ENCODE peak calls at places on chromosomes 6 and 20, in eight cellular contexts. B is fibroblast of pulmonary artery, E is RWPE1, W is ovary, I is H9, H is coronary artery, U is heart right ventricle, J is mesothelial cell of epicardium. T is an unnamed sample.

GRCh38 chr6:166257911-166258318 is 50.3 kb downstream of the PRR18 start:
- DNase-seq in U (no peak), E (no peak), J (no peak), H (no peak), I (no peak), B (no peak), W (no peak), T (no peak)

GRCh38 chr20:63085087-63085861 is 78.5 kb upstream of the BHLHE23 start:
- DNase-seq in I (peak), E (no peak), U (no peak), W (peak), J (no peak), B (no peak), H (peak), T (no peak)

GRCh38 chr20:47319517-47320252 is 36.8 kb downstream of the ZMYND8 start:
- DNase-seq in W (peak), B (peak), I (peak), J (peak), U (peak), H (no peak), E (peak), T (no peak)

GRCh38 chr20:2729251-2729713 is 36.7 kb downstream of the EBF4 start:
- DNase-seq in E (no peak), I (no peak), J (no peak), W (no peak), H (no peak), U (no peak), B (peak), T (no peak)

GRCh38 chr6:73610444-73611275 is 43.1 kb downstream of the SLC17A5 start:
- DNase-seq in J (no peak), B (peak), U (no peak), W (no peak), H (no peak), E (peak), I (no peak), T (no peak)

GRCh38 chr6:133699986-133700385 is 188.9 kb upstream of the TCF21 start:
- DNase-seq in H (no peak), U (no peak), E (no peak), B (no peak), I (no peak), W (no peak), J (no peak), T (no peak)

GRCh38 chr20:12068146-12068545 is 150.5 kb downstream of the BTBD3 start:
- DNase-seq in W (no peak), B (no peak), H (no peak), U (no peak), J (no peak), I (no peak), E (no peak), T (no peak)

GRCh38 chr20:58446264-58446937 is 57.4 kb downstream of the VAPB start:
- DNase-seq in W (no peak), B (no peak), I (no peak), H (no peak), U (no peak), J (no peak), E (no peak), T (no peak)

GRCh38 chr6:32796848-32797776 is 19.7 kb downstream of the HLA-DOB start:
- DNase-seq in W (peak), I (peak), H (no peak), E (peak), J (peak), U (peak), B (peak), T (peak)

GRCh38 chr6:34146801-34147592 is 1.1 kb upstream of the GRM4 start:
- DNase-seq in E (no peak), W (no peak), U (no peak), J (no peak), B (peak), I (peak), H (no peak), T (no peak)

GRCh38 chr6:21987501-21987957 is 309.3 kb downstream of the PRL start:
- DNase-seq in W (peak), H (peak), J (peak), E (peak), U (peak), I (no peak), B (peak), T (peak)

GRCh38 chr6:124670801-124671200 is 291.4 kb upstream of the RNF217 start:
- DNase-seq in B (no peak), J (no peak), H (no peak), U (no peak), E (no peak), I (no peak), W (no peak), T (no peak)

GRCh38 chr6:38876470-38876869 is 161.4 kb downstream of the DNAH8 start:
- DNase-seq in B (no peak), U (no peak), E (no peak), W (no peak), I (no peak), J (no peak), H (no peak), T (no peak)

GRCh38 chr20:40218296-40218955 is 470.6 kb downstream of the MAFB start:
- DNase-seq in I (no peak), B (no peak), U (no peak), J (no peak), E (no peak), H (no peak), W (no peak), T (no peak)

GRCh38 chr6:90005048-90005827 is 111.0 kb downstream of the GJA10 start:
- DNase-seq in H (no peak), W (no peak), I (no peak), E (no peak), J (no peak), B (no peak), U (no peak), T (no peak)

GRCh38 chr20:52019313-52019712 is 172.3 kb downstream of the ZFP64 start:
- DNase-seq in H (no peak), B (no peak), E (no peak), J (no peak), U (no peak), W (no peak), I (no peak), T (no peak)

GRCh38 chr20:40274912-40275654 is 414.0 kb downstream of the MAFB start:
- DNase-seq in E (no peak), H (no peak), J (no peak), B (no peak), U (no peak), I (peak), W (no peak), T (no peak)

GRCh38 chr6:156933201-156934053 is 156.2 kb downstream of the ARID1B start:
- DNase-seq in I (peak), E (no peak), W (no peak), J (no peak), U (no peak), B (no peak), H (no peak), T (no peak)
- TF ChIP-seq CTCF in I (peak), E (no peak), W (no peak), J (no peak), U (no peak), B (no peak), H (no peak), T (no peak)

GRCh38 chr20:1229541-1229940 is 3.7 kb downstream of the RAD21L1 start:
- DNase-seq in H (no peak), B (no peak), J (no peak), U (no peak), I (no peak), E (no peak), W (no peak), T (no peak)

GRCh38 chr20:1227121-1227582 is 1.3 kb downstream of the RAD21L1 start:
- DNase-seq in B (no peak), I (no peak), E (no peak), U (no peak), W (no peak), J (no peak), H (no peak), T (no peak)

GRCh38 chr20:1224205-1224604 is 1.6 kb upstream of the RAD21L1 start:
- DNase-seq in J (no peak), I (no peak), E (no peak), U (no peak), W (no peak), B (no peak), H (no peak), T (no peak)

GRCh38 chr20:1225263-1225728 is 548 bp upstream of the RAD21L1 start:
- DNase-seq in E (no peak), I (no peak), J (no peak), U (no peak), W (no peak), H (no peak), B (no peak), T (no peak)

DNA sequence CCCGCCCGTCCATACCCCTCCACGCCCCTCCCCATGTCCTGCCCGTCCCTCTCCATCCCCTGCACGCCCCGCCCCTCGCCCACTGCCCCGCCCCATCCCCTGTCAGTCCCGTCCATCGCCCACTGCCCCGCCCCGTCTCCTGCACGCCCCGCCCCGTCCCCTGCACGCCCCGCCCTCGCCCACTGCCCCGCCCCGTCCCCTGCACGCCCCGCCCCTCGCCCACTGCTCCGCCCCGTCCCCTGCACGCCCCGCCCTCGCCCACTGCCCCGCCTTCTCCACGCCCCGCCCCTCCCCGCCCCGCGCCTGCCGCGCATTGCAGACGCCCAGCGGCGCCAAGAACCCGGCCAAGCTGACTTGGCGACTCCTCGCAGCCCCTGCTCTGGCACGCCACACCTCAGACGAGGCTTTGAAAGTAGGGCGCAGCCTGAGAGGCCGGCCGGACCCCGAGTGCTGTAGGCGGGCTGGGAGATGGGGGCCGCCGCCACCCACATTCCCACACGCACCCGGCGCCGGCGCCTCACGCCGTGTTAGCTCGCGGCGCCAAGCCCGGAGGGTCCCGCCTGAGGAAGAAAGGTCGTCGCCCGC is at the start of gene RAD21L1:
- DNase-seq in H (no peak), B (peak), U (peak), I (peak), W (peak), E (peak), J (peak), T (peak)
- TF ChIP-seq CTCF in H (no peak), B (no peak), U (no peak), I (no peak), W (no peak), E (no peak), J (no peak), T (no peak)

GRCh38 chr6:1383729-1384548 is 5.4 kb upstream of the FOXF2 start:
- DNase-seq in U (no peak), B (no peak), H (no peak), E (no peak), I (peak), W (no peak), J (no peak), T (no peak)
- TF ChIP-seq CTCF in U (no peak), B (no peak), H (no peak), E (no peak), I (no peak), W (no peak), J (peak), T (no peak)

GRCh38 chr6:79984261-79984660 is 20.2 kb upstream of the TTK start:
- DNase-seq in H (no peak), E (peak), B (peak), U (no peak), J (no peak), W (no peak), I (peak), T (no peak)
- TF ChIP-seq CTCF in H (no peak), E (no peak), B (no peak), U (no peak), J (no peak), W (no peak), I (peak), T (no peak)

GRCh38 chr6:131923356-131923755 is 27.8 kb downstream of the CCN2 start:
- DNase-seq in H (no peak), E (no peak), B (peak), I (peak), W (peak), J (no peak), U (peak), T (peak)
- TF ChIP-seq CTCF in H (no peak), E (peak), B (peak), I (peak), W (peak), J (peak), U (peak), T (no peak)

GRCh38 chr6:25312703-25313102 is 33.5 kb downstream of the CARMIL1 start:
- DNase-seq in W (no peak), J (no peak), E (peak), I (no peak), U (no peak), B (peak), H (no peak), T (no peak)
- TF ChIP-seq CTCF in W (no peak), J (no peak), E (peak), I (no peak), U (no peak), B (peak), H (no peak), T (no peak)

DNA sequence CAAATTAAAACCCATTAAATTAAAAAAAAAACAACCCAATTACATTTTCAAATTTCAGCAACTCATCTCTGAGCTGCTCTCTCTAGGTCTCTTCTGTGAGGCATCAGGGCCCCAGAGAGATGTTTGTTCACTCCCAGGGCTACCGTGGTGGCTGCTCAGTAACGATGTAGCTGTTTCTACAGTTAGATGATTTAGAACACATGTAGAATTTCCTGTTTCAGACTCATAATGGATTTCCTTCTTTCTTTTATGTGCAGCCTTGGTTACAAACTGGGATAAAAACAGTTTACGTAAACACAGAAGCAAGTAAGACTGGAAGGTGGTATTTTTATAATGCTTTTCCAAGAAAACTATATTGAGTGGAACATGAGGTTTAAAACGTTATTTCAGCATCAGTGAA is 116.1 kb upstream of the CCN2 start:
- DNase-seq in W (no peak), I (no peak), B (no peak), H (no peak), J (no peak), E (no peak), U (no peak), T (no peak)
- TF ChIP-seq CTCF in W (no peak), I (no peak), B (no peak), H (no peak), J (no peak), E (no peak), U (no peak), T (no peak)

DNA sequence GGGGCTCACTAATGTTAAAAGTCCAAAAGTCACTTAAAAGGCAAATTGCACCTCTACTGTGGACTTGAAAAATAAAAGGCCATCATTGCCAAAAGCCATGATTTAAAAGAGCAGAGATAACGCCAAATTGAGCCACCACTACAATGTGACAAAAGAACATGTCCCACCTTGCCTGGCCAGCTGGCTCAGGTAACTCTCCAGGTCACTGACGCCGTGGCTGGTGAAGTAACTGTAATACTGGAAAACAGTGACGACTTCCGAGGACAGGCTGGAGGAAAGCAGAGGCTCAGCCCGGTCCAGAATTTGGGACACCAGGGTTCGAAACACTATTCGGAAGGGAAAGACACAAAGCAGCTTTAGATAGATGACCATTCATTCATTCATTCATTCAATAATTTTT is 29.3 kb upstream of the ARMH2 start:
- DNase-seq in U (no peak), J (no peak), I (no peak), H (no peak), W (no peak), B (no peak), E (no peak), T (no peak)
- TF ChIP-seq CTCF in U (no peak), J (no peak), I (no peak), H (no peak), W (no peak), B (no peak), E (no peak), T (no peak)

DNA sequence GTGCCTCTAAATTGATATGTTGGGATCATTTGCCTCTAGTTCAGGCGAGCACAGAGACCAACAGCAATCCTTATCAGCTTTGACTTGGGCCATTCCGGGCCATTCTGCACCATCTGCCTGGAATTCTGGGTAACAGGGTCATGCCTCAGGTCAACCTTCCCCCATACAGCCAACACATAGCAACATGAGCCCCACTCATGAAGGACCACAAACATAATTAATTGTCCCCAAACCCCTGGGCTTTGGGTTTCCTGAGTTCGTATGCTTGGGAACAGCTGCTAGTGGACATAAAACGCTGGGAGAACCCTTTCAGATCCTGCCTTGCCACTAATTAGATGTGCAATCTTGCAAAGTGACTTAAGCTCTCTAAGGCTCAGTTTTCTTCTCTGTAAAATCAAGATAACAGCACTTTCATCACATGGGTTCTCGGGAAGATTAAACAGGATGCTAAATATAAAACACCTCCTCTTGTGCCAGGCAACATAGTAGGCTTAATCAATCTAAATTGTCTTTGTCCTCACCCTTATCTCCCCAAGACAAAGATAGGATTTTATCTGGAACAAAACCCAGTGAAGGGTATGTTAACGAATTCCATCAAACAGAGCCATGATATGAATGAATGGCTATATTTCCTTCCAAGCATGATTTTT is 426.5 kb downstream of the CD83 start:
- DNase-seq in W (no peak), B (no peak), J (no peak), I (no peak), U (no peak), E (no peak), H (no peak), T (no peak)
- TF ChIP-seq CTCF in W (no peak), B (no peak), J (no peak), I (no peak), U (no peak), E (no peak), H (no peak), T (no peak)

DNA sequence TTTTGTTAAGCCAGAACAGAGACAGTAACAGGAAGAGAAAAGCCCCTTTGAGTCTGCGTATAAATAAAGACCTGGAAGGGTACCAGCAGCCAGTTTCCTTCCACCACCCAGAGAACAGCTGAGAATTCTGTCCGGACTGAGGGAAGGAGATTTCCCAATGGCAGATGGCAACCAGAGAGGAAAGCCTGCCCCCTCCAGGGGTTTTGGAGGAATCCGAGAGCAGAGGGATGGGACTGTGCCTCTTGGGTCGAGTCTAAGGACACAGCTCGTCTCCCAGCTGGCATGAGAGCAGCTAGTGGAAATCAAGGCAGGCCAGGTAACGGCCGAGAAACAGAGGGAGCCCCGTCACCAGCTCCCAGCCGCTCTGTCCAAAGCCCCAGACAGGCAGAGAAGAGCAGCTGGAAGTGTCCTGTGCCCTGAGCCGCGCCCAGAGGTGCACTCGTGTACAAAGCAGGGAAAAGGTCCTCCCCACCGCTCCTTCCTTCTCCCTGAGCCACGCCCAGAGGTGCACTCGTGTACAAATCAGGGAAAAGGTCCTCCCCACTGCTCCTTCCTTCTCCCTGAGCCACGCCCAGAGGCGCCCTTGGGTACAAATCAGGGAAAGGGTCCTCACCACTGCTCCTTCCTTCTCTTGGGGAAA is 134.0 kb upstream of the SNX9 start:
- DNase-seq in J (no peak), B (peak), H (no peak), U (no peak), W (no peak), I (peak), E (no peak), T (no peak)
- TF ChIP-seq CTCF in J (no peak), B (no peak), H (no peak), U (no peak), W (no peak), I (peak), E (no peak), T (no peak)